ENCODE peak calls at places on chromosomes 4 and X, in five cellular contexts. P is pancreas, M is AG04450, Q is WERI-Rb-1, B is testis. R is an unnamed sample.

GRCh38 chrX:38837389-38837788 is 36.1 kb downstream of the MID1IP1 start:
- DNase-seq in P (no peak), B (no peak), M (peak), Q (no peak), R (no peak)

GRCh38 chrX:136823175-136823574 is 42.4 kb upstream of the ARHGEF6 start:
- DNase-seq in M (no peak), P (no peak), Q (no peak), B (no peak), R (no peak)

GRCh38 chr4:147773261-147774184 is 41.6 kb downstream of the ARHGAP10 start:
- DNase-seq in M (no peak), B (no peak), P (no peak), Q (no peak), R (no peak)

GRCh38 chr4:127143460-127144190 is 489.1 kb upstream of the INTU start:
- DNase-seq in P (no peak), B (no peak), Q (no peak), M (no peak), R (no peak)

GRCh38 chrX:64206556-64207162 is 1.2 kb upstream of the AMER1 start:
- DNase-seq in M (peak), P (no peak), B (peak), Q (no peak), R (no peak)

GRCh38 chrX:149939271-149940014 is 1.2 kb upstream of the EOLA2 start:
- DNase-seq in B (peak), M (peak), Q (peak), P (peak), R (peak)

GRCh38 chr4:162610116-162610515 is 446.3 kb upstream of the FSTL5 start:
- DNase-seq in Q (no peak), B (no peak), M (no peak), P (no peak), R (no peak)

GRCh38 chr4:94803181-94803580 is 45.4 kb downstream of the BMPR1B start:
- DNase-seq in Q (no peak), M (no peak), B (no peak), P (no peak), R (no peak)

GRCh38 chrX:135707880-135708279 is 5.6 kb upstream of the CT45A1 start:
- DNase-seq in P (no peak), M (no peak), B (peak), Q (peak), R (no peak)

GRCh38 chr4:101103381-101104142 is 243.8 kb downstream of the PPP3CA start:
- DNase-seq in M (no peak), B (no peak), P (no peak), Q (no peak), R (no peak)

GRCh38 chr4:188781655-188782054 is 642.4 kb downstream of the TRIML1 start:
- DNase-seq in M (no peak), Q (peak), P (no peak), B (peak), R (no peak)

GRCh38 chr4:101035522-101035921 is 311.8 kb downstream of the PPP3CA start:
- DNase-seq in M (no peak), Q (no peak), B (no peak), P (no peak), R (no peak)

GRCh38 chr4:113645771-113646455 is 115.6 kb downstream of the CAMK2D start:
- DNase-seq in Q (no peak), M (peak), B (no peak), P (no peak), R (no peak)

GRCh38 chr4:11506194-11506593 is 77.5 kb upstream of the HS3ST1 start:
- DNase-seq in Q (no peak), P (no peak), B (no peak), M (no peak), R (no peak)

GRCh38 chr4:23979534-23979933 is 89.7 kb upstream of the PPARGC1A start:
- DNase-seq in M (no peak), B (no peak), Q (no peak), P (no peak), R (no peak)

GRCh38 chr4:180052629-180053028 is 2190.6 kb upstream of the TENM3 start:
- DNase-seq in Q (no peak), P (no peak), B (no peak), M (no peak), R (no peak)

GRCh38 chr4:27129871-27130277 is 269.2 kb downstream of the STIM2 start:
- DNase-seq in M (no peak), Q (no peak), B (no peak), P (no peak), R (no peak)

GRCh38 chr4:127788517-127788916 is 6.4 kb downstream of the HSPA4L start:
- DNase-seq in P (no peak), M (no peak), Q (no peak), B (no peak), R (no peak)

GRCh38 chr4:53040459-53040815 is 178.3 kb downstream of the RASL11B start:
- DNase-seq in M (no peak), Q (no peak), B (no peak), P (no peak), R (no peak)

GRCh38 chr4:85861064-85861767 is 386.3 kb downstream of the ARHGAP24 start:
- DNase-seq in M (no peak), P (no peak), Q (no peak), B (no peak), R (no peak)

GRCh38 chr4:27678027-27678426 is 817.4 kb downstream of the STIM2 start:
- DNase-seq in B (no peak), Q (no peak), M (no peak), P (no peak), R (no peak)

GRCh38 chr4:96736352-96736889 is 896.5 kb downstream of the PDHA2 start:
- DNase-seq in B (no peak), Q (no peak), P (no peak), M (no peak), R (no peak)

GRCh38 chrX:18674788-18675735 is 3.2 kb upstream of the RS1 start:
- DNase-seq in M (peak), Q (no peak), P (peak), B (peak), R (peak)

GRCh38 chr4:110902500-110902899 is 279.6 kb upstream of the PITX2 start:
- DNase-seq in M (no peak), Q (no peak), B (no peak), P (no peak), R (no peak)

GRCh38 chrX:47562615-47563243 is 1.7 kb downstream of the ARAF start:
- DNase-seq in P (no peak), Q (no peak), B (peak), M (no peak), R (no peak)

GRCh38 chrX:47707031-47707780 is 48.2 kb upstream of the UXT start:
- DNase-seq in B (no peak), M (no peak), P (no peak), Q (peak), R (no peak)

GRCh38 chr4:147578611-147579010 is 38.6 kb upstream of the TMEM184C start:
- DNase-seq in M (no peak), Q (peak), B (no peak), P (no peak), R (no peak)

DNA sequence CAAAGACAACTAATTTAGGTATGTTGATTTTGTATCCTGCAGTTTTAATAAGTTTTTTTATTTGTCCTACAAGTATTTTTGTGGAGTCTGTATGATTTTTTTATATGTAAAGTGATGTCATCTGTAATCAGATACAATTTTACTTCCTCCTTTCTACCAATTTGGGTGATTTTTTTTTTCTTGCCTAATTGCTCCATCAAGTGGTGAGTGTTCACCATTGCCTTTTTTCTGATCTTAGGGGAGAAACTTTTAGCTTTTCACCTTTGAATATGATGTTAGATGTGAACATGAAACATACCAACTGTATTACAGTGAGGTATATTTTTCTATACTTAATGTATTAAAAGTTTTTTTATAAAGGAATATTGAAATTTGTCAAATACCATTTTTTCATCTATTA is 362.3 kb downstream of the PABPC4L start:
- DNase-seq in Q (no peak), B (no peak), P (no peak), M (no peak), R (no peak)
- TF ChIP-seq CTCF in Q (no peak), B (no peak), P (no peak), M (peak), R (no peak)

GRCh38 chr4:89295415-89295927 is 12.1 kb downstream of the GPRIN3 start:
- DNase-seq in P (no peak), Q (no peak), M (no peak), B (no peak), R (no peak)

GRCh38 chr4:89296871-89297270 is 10.7 kb downstream of the GPRIN3 start:
- DNase-seq in B (no peak), Q (no peak), M (no peak), P (no peak), R (no peak)

GRCh38 chr4:89293299-89293698 is 14.3 kb downstream of the GPRIN3 start:
- DNase-seq in B (no peak), Q (no peak), P (no peak), M (no peak), R (peak)

GRCh38 chr4:89296399-89296798 is 11.2 kb downstream of the GPRIN3 start:
- DNase-seq in M (no peak), B (no peak), Q (no peak), P (no peak), R (no peak)

DNA sequence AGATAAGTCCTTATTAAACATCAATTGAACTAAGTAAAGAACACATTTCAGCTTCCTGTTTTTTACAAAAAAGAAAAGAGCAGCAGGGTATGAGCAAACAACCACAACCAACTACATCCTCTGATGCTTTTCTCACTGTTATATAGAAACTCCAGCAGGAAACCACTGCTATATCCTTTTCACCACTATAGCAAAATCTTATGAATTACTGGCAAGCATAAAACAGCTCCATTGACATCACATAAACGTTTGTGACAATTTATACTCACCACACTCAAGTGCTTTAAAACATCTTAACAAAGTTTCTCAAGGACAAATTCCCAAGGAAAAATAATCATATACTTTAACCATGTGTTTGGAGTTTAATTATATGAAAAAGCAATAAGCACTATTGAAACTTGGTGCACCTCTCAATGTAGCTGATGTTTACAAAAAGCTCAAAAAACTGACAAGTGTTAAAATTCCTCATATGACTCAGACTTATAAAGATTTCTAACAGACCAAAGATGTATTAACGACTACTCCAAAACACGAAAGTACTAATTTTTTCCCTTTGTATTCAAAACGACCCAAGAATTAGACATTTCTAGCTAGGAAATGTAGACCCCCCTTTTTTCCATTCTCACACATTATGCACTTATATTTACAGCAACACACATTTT is 12.9 kb downstream of the GPRIN3 start:
- DNase-seq in B (no peak), Q (no peak), M (no peak), P (no peak), R (no peak)
- H3K27ac ChIP-seq in B (no peak), Q (no peak), M (no peak), P (no peak), R (no peak)

GRCh38 chr4:98781641-98782348 is 123.4 kb upstream of the TSPAN5 start:
- DNase-seq in P (no peak), Q (no peak), M (no peak), B (no peak), R (no peak)

GRCh38 chr4:98780926-98781325 is 122.5 kb upstream of the TSPAN5 start:
- DNase-seq in M (no peak), P (no peak), B (no peak), Q (no peak), R (no peak)

GRCh38 chr4:98784947-98785693 is 126.7 kb upstream of the TSPAN5 start:
- DNase-seq in Q (no peak), B (no peak), P (no peak), M (no peak), R (no peak)

GRCh38 chr4:98786866-98787265 is 128.5 kb upstream of the TSPAN5 start:
- DNase-seq in Q (no peak), P (no peak), B (no peak), M (no peak), R (no peak)
- TF ChIP-seq CTCF in Q (peak), P (no peak), B (no peak), M (peak), R (peak)

DNA sequence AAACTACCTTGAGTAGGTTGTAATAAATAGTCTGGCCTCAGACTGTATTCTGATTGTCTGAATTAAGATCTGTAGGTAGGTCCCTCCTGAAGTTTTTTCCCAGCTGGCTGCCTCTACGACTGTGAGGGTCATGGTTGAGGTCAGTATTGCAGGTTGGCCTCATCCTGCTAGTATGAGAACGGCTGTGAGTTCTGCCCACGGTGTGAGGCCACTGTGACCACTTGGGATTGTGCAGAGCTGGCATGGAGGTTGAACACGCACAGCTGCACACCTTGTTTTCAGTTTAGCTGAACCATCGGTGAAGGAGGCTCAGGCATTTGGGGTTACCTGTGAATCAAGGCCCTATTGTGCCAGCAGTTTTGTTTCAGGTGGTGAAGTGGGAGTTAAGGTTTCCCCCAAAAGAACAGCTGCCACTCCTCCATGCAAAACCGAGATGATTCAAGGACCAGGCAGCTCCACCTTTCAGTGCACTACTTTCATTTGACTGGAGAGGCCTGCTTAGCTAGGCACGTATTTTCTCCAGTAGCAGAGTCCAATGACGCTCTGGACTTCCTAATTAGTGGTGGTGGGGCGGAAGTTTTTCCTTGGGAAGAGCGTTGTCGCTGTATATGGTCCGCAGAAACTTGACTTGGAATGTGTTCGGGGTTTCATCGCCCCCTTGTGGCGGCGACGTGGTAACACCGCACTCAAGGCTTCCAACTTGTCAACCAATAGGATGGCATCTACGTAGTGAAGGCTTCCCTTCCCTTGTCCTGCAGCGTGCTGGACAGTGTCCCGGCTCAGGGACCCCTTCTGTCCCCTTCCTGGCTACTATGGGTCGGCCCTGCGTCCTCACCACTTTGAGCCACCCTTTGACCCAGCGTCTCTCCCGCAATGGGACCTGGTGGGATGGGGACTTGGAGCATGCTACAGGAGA is 13.8 kb downstream of the CMC4 start:
- DNase-seq in M (peak), Q (peak), B (peak), P (peak), R (peak)
- H3K27ac ChIP-seq in M (no peak), Q (no peak), B (no peak), P (no peak), R (no peak)

DNA sequence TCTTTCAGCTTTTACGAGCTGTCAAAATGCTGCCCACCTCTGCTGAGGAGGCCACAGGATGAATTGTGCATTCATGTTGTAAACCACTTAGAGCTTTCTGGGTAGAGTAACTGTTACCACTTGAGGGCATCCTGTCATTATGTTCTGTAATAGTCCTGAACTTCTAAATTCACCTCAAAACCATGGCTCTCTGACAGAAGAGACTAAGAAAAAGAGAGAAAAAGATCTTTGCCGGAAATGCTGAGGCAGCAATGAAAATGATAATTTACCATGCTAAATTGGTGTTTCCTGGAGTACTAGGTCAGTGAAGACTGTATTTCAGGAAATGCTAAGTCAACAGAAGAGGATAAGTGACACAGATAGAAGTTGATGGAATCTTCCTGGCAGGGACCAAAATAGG is 942.3 kb upstream of the SLIT2 start:
- DNase-seq in P (no peak), Q (no peak), M (peak), B (no peak), R (no peak)
- TF ChIP-seq CTCF in P (no peak), Q (peak), M (peak), B (no peak), R (peak)

GRCh38 chr4:4308800-4309441 is 18.9 kb downstream of the ZBTB49 start:
- DNase-seq in B (no peak), P (no peak), Q (no peak), M (no peak), R (no peak)
- H3K27ac ChIP-seq in B (no peak), P (no peak), Q (no peak), M (no peak), R (no peak)

DNA sequence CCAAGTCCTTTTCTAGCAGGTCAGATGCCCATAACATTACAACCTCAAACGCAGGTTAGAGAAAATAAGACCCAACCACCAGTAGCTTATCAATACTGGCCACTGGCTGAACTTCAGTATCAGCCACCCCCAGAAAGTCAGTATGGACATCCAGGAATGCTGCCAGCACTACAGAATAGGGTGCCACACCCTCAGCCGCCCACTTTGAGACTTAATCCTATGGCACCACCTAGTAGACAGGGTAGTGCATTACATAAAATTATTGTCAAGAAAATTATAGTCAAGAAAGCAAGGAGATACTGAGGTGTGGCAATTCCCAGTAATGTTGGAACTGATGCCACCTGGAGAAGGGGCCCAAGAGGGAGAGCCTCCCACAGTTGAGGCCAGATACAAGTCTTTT is 19.9 kb upstream of the TRIM61 start:
- DNase-seq in M (no peak), Q (peak), B (no peak), P (no peak), R (no peak)
- TF ChIP-seq CTCF in M (no peak), Q (no peak), B (no peak), P (no peak), R (peak)